ENCODE peak calls at places on chromosomes 16 and 17, in nine cellular contexts. One of them, this sample, is unnamed.

GRCh38 chr17:81961087-81961514 is at the start of gene NOTUM:
- DNase-seq in cortex of kidney: no peak
- DNase-seq in AG04450: no peak
- DNase-seq in LHCN-M2: peak
- DNase-seq in NCI-H146: no peak
- DNase-seq in ELR: peak
- DNase-seq in activated gamma-delta T cell treated with anti-CD3 and anti-CD28 coated beads, Interleukin-2, amount 50 U/mL, for 16 hours: no peak
- DNase-seq in NCI-H1436 treated with DMSO at 0.1 percent for 48 hours: no peak
- DNase-seq in naive thymus-derived CD4-positive, alpha-beta T cell: no peak
- DNase-seq in this sample: no peak

GRCh38 chr16:74448990-74449389 is 27.7 kb upstream of the CLEC18B start:
- DNase-seq in cortex of kidney: no peak
- DNase-seq in AG04450: peak
- DNase-seq in LHCN-M2: peak
- DNase-seq in NCI-H146: no peak
- DNase-seq in ELR: peak
- DNase-seq in activated gamma-delta T cell treated with anti-CD3 and anti-CD28 coated beads, Interleukin-2, amount 50 U/mL, for 16 hours: no peak
- DNase-seq in NCI-H1436 treated with DMSO at 0.1 percent for 48 hours: no peak
- DNase-seq in naive thymus-derived CD4-positive, alpha-beta T cell: no peak
- DNase-seq in this sample: peak

GRCh38 chr16:9597967-9598730 is 506.7 kb downstream of the HAPSTR1 start:
- DNase-seq in cortex of kidney: no peak
- DNase-seq in AG04450: no peak
- DNase-seq in LHCN-M2: no peak
- DNase-seq in NCI-H146: no peak
- DNase-seq in ELR: no peak
- DNase-seq in activated gamma-delta T cell treated with anti-CD3 and anti-CD28 coated beads, Interleukin-2, amount 50 U/mL, for 16 hours: no peak
- DNase-seq in NCI-H1436 treated with DMSO at 0.1 percent for 48 hours: no peak
- DNase-seq in naive thymus-derived CD4-positive, alpha-beta T cell: no peak
- DNase-seq in this sample: no peak

GRCh38 chr16:85037050-85037410 is 9.4 kb downstream of the KIAA0513 start:
- DNase-seq in cortex of kidney: no peak
- DNase-seq in AG04450: peak
- DNase-seq in LHCN-M2: peak
- DNase-seq in NCI-H146: no peak
- DNase-seq in ELR: peak
- DNase-seq in activated gamma-delta T cell treated with anti-CD3 and anti-CD28 coated beads, Interleukin-2, amount 50 U/mL, for 16 hours: no peak
- DNase-seq in NCI-H1436 treated with DMSO at 0.1 percent for 48 hours: no peak
- DNase-seq in naive thymus-derived CD4-positive, alpha-beta T cell: no peak
- DNase-seq in this sample: peak

GRCh38 chr16:27322858-27323780 is 9.3 kb downstream of the IL4R start:
- DNase-seq in cortex of kidney: no peak
- DNase-seq in AG04450: no peak
- DNase-seq in LHCN-M2: no peak
- DNase-seq in NCI-H146: no peak
- DNase-seq in ELR: no peak
- DNase-seq in activated gamma-delta T cell treated with anti-CD3 and anti-CD28 coated beads, Interleukin-2, amount 50 U/mL, for 16 hours: no peak
- DNase-seq in NCI-H1436 treated with DMSO at 0.1 percent for 48 hours: no peak
- DNase-seq in naive thymus-derived CD4-positive, alpha-beta T cell: no peak
- DNase-seq in this sample: no peak

GRCh38 chr16:17467923-17468540 is 2.7 kb downstream of the XYLT1 start:
- DNase-seq in cortex of kidney: no peak
- DNase-seq in AG04450: peak
- DNase-seq in LHCN-M2: peak
- DNase-seq in NCI-H146: no peak
- DNase-seq in ELR: peak
- DNase-seq in activated gamma-delta T cell treated with anti-CD3 and anti-CD28 coated beads, Interleukin-2, amount 50 U/mL, for 16 hours: no peak
- DNase-seq in NCI-H1436 treated with DMSO at 0.1 percent for 48 hours: peak
- DNase-seq in naive thymus-derived CD4-positive, alpha-beta T cell: no peak
- DNase-seq in this sample: no peak

GRCh38 chr17:22512997-22513538 is 820.7 kb downstream of the KCNJ18 start:
- DNase-seq in cortex of kidney: no peak
- DNase-seq in AG04450: no peak
- DNase-seq in LHCN-M2: no peak
- DNase-seq in NCI-H146: no peak
- DNase-seq in ELR: no peak
- DNase-seq in activated gamma-delta T cell treated with anti-CD3 and anti-CD28 coated beads, Interleukin-2, amount 50 U/mL, for 16 hours: no peak
- DNase-seq in NCI-H1436 treated with DMSO at 0.1 percent for 48 hours: no peak
- DNase-seq in naive thymus-derived CD4-positive, alpha-beta T cell: no peak
- DNase-seq in this sample: no peak

GRCh38 chr17:2595200-2595599 is 1.7 kb downstream of the PAFAH1B1 start:
- DNase-seq in cortex of kidney: no peak
- DNase-seq in AG04450: no peak
- DNase-seq in LHCN-M2: peak
- DNase-seq in NCI-H146: peak
- DNase-seq in ELR: peak
- DNase-seq in activated gamma-delta T cell treated with anti-CD3 and anti-CD28 coated beads, Interleukin-2, amount 50 U/mL, for 16 hours: no peak
- DNase-seq in NCI-H1436 treated with DMSO at 0.1 percent for 48 hours: no peak
- DNase-seq in naive thymus-derived CD4-positive, alpha-beta T cell: no peak
- DNase-seq in this sample: no peak

GRCh38 chr17:45218895-45219661 is 2.6 kb upstream of the FMNL1 start:
- DNase-seq in cortex of kidney: no peak
- DNase-seq in AG04450: peak
- DNase-seq in LHCN-M2: peak
- DNase-seq in NCI-H146: peak
- DNase-seq in ELR: peak
- DNase-seq in activated gamma-delta T cell treated with anti-CD3 and anti-CD28 coated beads, Interleukin-2, amount 50 U/mL, for 16 hours: peak
- DNase-seq in NCI-H1436 treated with DMSO at 0.1 percent for 48 hours: peak
- DNase-seq in naive thymus-derived CD4-positive, alpha-beta T cell: peak
- DNase-seq in this sample: peak

GRCh38 chr17:16987830-16988601 is 16.1 kb upstream of the TNFRSF13B start:
- DNase-seq in cortex of kidney: no peak
- DNase-seq in AG04450: peak
- DNase-seq in LHCN-M2: peak
- DNase-seq in NCI-H146: no peak
- DNase-seq in ELR: peak
- DNase-seq in activated gamma-delta T cell treated with anti-CD3 and anti-CD28 coated beads, Interleukin-2, amount 50 U/mL, for 16 hours: peak
- DNase-seq in NCI-H1436 treated with DMSO at 0.1 percent for 48 hours: no peak
- DNase-seq in naive thymus-derived CD4-positive, alpha-beta T cell: peak
- DNase-seq in this sample: no peak

GRCh38 chr16:80299416-80299815 is 241.4 kb upstream of the DYNLRB2 start:
- DNase-seq in cortex of kidney: no peak
- DNase-seq in AG04450: no peak
- DNase-seq in LHCN-M2: no peak
- DNase-seq in NCI-H146: no peak
- DNase-seq in ELR: no peak
- DNase-seq in activated gamma-delta T cell treated with anti-CD3 and anti-CD28 coated beads, Interleukin-2, amount 50 U/mL, for 16 hours: no peak
- DNase-seq in NCI-H1436 treated with DMSO at 0.1 percent for 48 hours: no peak
- DNase-seq in naive thymus-derived CD4-positive, alpha-beta T cell: no peak
- DNase-seq in this sample: no peak

GRCh38 chr17:59827721-59828477 is 64.8 kb downstream of the TUBD1 start:
- DNase-seq in cortex of kidney: no peak
- DNase-seq in AG04450: no peak
- DNase-seq in LHCN-M2: peak
- DNase-seq in NCI-H146: no peak
- DNase-seq in ELR: no peak
- DNase-seq in activated gamma-delta T cell treated with anti-CD3 and anti-CD28 coated beads, Interleukin-2, amount 50 U/mL, for 16 hours: no peak
- DNase-seq in NCI-H1436 treated with DMSO at 0.1 percent for 48 hours: no peak
- DNase-seq in naive thymus-derived CD4-positive, alpha-beta T cell: no peak
- DNase-seq in this sample: no peak

GRCh38 chr16:49019826-49020401 is 261.7 kb downstream of the CBLN1 start:
- DNase-seq in cortex of kidney: no peak
- DNase-seq in AG04450: no peak
- DNase-seq in LHCN-M2: no peak
- DNase-seq in NCI-H146: no peak
- DNase-seq in ELR: no peak
- DNase-seq in activated gamma-delta T cell treated with anti-CD3 and anti-CD28 coated beads, Interleukin-2, amount 50 U/mL, for 16 hours: no peak
- DNase-seq in NCI-H1436 treated with DMSO at 0.1 percent for 48 hours: no peak
- DNase-seq in naive thymus-derived CD4-positive, alpha-beta T cell: no peak
- DNase-seq in this sample: no peak

GRCh38 chr16:14179116-14179515 is 108.0 kb downstream of the MRTFB start:
- DNase-seq in cortex of kidney: no peak
- DNase-seq in AG04450: no peak
- DNase-seq in LHCN-M2: peak
- DNase-seq in NCI-H146: no peak
- DNase-seq in ELR: peak
- DNase-seq in activated gamma-delta T cell treated with anti-CD3 and anti-CD28 coated beads, Interleukin-2, amount 50 U/mL, for 16 hours: no peak
- DNase-seq in NCI-H1436 treated with DMSO at 0.1 percent for 48 hours: no peak
- DNase-seq in naive thymus-derived CD4-positive, alpha-beta T cell: no peak
- DNase-seq in this sample: no peak

GRCh38 chr17:66636111-66636510 is 198.8 kb upstream of the CACNG5 start:
- DNase-seq in cortex of kidney: no peak
- DNase-seq in AG04450: peak
- DNase-seq in LHCN-M2: peak
- DNase-seq in NCI-H146: no peak
- DNase-seq in ELR: peak
- DNase-seq in activated gamma-delta T cell treated with anti-CD3 and anti-CD28 coated beads, Interleukin-2, amount 50 U/mL, for 16 hours: no peak
- DNase-seq in NCI-H1436 treated with DMSO at 0.1 percent for 48 hours: no peak
- DNase-seq in naive thymus-derived CD4-positive, alpha-beta T cell: no peak
- DNase-seq in this sample: no peak